ENCODE peak calls at places on chromosomes 1 and 21, in ten cellular contexts. X is IMR-90, W is small intestine, A is neuronal stem cell, I is upper lobe of right lung, B is pancreas, H is GM23248, P is colonic mucosa, Q is MM.1S, R is SJSA1. K is an unnamed sample.

GRCh38 chr1:40270152-40270834 is 12.3 kb downstream of the ZMPSTE24 start:
- DNase-seq in X (peak; percentile 17), W (no peak), A (no peak), I (no peak), B (no peak), H (peak; percentile 89), P (no peak), Q (no peak), R (no peak), K (no peak)

GRCh38 chr1:51957618-51958017 is 32.9 kb downstream of the RAB3B start:
- DNase-seq in X (no peak), W (peak; percentile 10), A (no peak), I (no peak), B (no peak), H (no peak), P (peak; percentile 24), Q (no peak), R (no peak), K (no peak)

GRCh38 chr1:110433803-110434202 is 17.1 kb upstream of the PROK1 start:
- DNase-seq in X (peak; percentile 20), W (no peak), A (peak; percentile 40), I (peak; percentile 89), B (no peak), H (peak; percentile 61), P (no peak), Q (peak; percentile 27), R (no peak), K (peak; percentile 84)

GRCh38 chr21:35026617-35027557 is 22.2 kb downstream of the RUNX1 start:
- DNase-seq in X (peak; percentile 48), W (peak; percentile 67), A (peak; percentile 21), I (peak; percentile 86), B (no peak), H (peak; percentile 18), P (peak; percentile 63), Q (peak; percentile 98), R (no peak), K (peak; percentile 60)

GRCh38 chr1:24237750-24238149 is 50.7 kb upstream of the IFNLR1 start:
- DNase-seq in X (no peak), W (no peak), A (no peak), I (no peak), B (no peak), H (no peak), P (no peak), Q (no peak), R (no peak), K (no peak)

GRCh38 chr1:216750031-216750627 is 26.9 kb upstream of the ESRRG start:
- DNase-seq in X (peak; percentile 69), W (peak; percentile 69), A (peak; percentile 46), I (no peak), B (no peak), H (peak; percentile 67), P (peak; percentile 20), Q (peak; percentile 66), R (no peak), K (no peak)

GRCh38 chr1:245991266-245991665 is 515.8 kb downstream of the SMYD3 start:
- DNase-seq in X (no peak), W (no peak), A (no peak), I (no peak), B (no peak), H (no peak), P (no peak), Q (no peak), R (no peak), K (no peak)

GRCh38 chr1:175968486-175969182 is 225.2 kb upstream of the TNR start:
- DNase-seq in X (peak; percentile 45), W (no peak), A (no peak), I (no peak), B (no peak), H (peak; percentile 58), P (no peak), Q (no peak), R (no peak), K (no peak)

GRCh38 chr1:5365751-5366150 is 626.5 kb downstream of the NPHP4 start:
- DNase-seq in X (no peak), W (no peak), A (no peak), I (no peak), B (no peak), H (no peak), P (no peak), Q (no peak), R (no peak), K (no peak)

GRCh38 chr21:45511007-45511406 is 31.2 kb downstream of the SLC19A1 start:
- DNase-seq in X (no peak), W (no peak), A (no peak), I (peak; percentile 40), B (peak; percentile 32), H (no peak), P (no peak), Q (no peak), R (no peak), K (peak; percentile 20)

GRCh38 chr1:2473198-2473597 is 2.9 kb upstream of the PLCH2 start:
- DNase-seq in X (no peak), W (no peak), A (no peak), I (no peak), B (no peak), H (no peak), P (no peak), Q (no peak), R (no peak), K (no peak)
- H3K27me3 ChIP-seq in X (peaks cover 44% of the 10 kb centered on the region), W (peaks cover 2% of the 10 kb centered on the region), A (peaks cover 83% of the 10 kb centered on the region), I (peaks cover 22% of the 10 kb centered on the region), B (no peaks in the 10 kb centered on the region), H (peaks cover 19% of the 10 kb centered on the region), P (no peaks in the 10 kb centered on the region), Q (peaks cover 98% of the 10 kb centered on the region), R (peaks cover 24% of the 10 kb centered on the region), K (no peaks in the 10 kb centered on the region)

GRCh38 chr1:44547837-44548236 is 126.4 kb downstream of the TMEM53 start:
- DNase-seq in X (no peak), W (no peak), A (no peak), I (no peak), B (no peak), H (no peak), P (no peak), Q (no peak), R (no peak), K (no peak)
- H3K27ac ChIP-seq in X (no peak overlapping the region), W (no peak overlapping the region), A (no peak overlapping the region), I (no peak overlapping the region), B (no peak overlapping the region), H (no peak overlapping the region), P (no peak overlapping the region), Q (no peak overlapping the region), R (no peak overlapping the region), K (no peak overlapping the region)

GRCh38 chr1:3563125-3563524 is 48.2 kb downstream of the MEGF6 start:
- DNase-seq in X (no peak), W (no peak), A (no peak), I (no peak), B (no peak), H (no peak), P (no peak), Q (no peak), R (no peak), K (no peak)

GRCh38 chr1:3560199-3560955 is 50.9 kb downstream of the MEGF6 start:
- DNase-seq in X (no peak), W (no peak), A (no peak), I (no peak), B (no peak), H (no peak), P (no peak), Q (no peak), R (no peak), K (no peak)

GRCh38 chr1:3560981-3561380 is 50.3 kb downstream of the MEGF6 start:
- DNase-seq in X (no peak), W (no peak), A (no peak), I (no peak), B (no peak), H (no peak), P (no peak), Q (no peak), R (no peak), K (no peak)

GRCh38 chr1:3562712-3563111 is 48.6 kb downstream of the MEGF6 start:
- DNase-seq in X (no peak), W (no peak), A (no peak), I (no peak), B (no peak), H (no peak), P (no peak), Q (no peak), R (no peak), K (no peak)

DNA sequence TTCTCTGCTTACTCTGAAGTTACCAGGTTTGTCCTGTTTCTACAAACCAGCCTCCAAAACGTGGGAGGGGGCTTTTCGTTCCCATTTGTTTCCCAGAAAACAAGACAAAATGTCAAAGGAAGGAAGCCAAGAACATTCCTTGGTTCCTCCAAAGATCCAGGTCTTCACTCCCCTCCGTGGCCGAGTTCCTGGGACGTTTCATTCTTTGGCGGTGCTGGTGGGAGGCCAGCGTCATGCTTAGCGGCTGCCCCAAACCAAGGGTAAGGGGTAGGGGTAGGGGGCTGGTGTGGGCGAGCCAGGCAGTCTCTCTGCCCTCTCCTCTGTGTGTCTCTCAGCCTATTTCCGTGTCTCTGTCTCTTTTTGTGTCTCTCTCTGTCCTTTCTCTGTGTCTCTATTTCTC is 49.5 kb downstream of the MEGF6 start:
- DNase-seq in X (no peak), W (no peak), A (no peak), I (no peak), B (no peak), H (no peak), P (no peak), Q (no peak), R (no peak), K (no peak)
- H3K27me3 ChIP-seq in X (peaks cover 24% of the 10 kb centered on the region), W (no peaks in the 10 kb centered on the region), A (no peaks in the 10 kb centered on the region), I (no peaks in the 10 kb centered on the region), B (no peaks in the 10 kb centered on the region), H (peaks cover 13% of the 10 kb centered on the region), P (no peaks in the 10 kb centered on the region), Q (peaks cover 98% of the 10 kb centered on the region), R (peaks cover 46% of the 10 kb centered on the region), K (no peaks in the 10 kb centered on the region)

GRCh38 chr1:83998599-83999315 is at the start of gene TTLL7:
- DNase-seq in X (peak; percentile 53), W (peak; percentile 56), A (peak; percentile 85), I (peak; percentile 89), B (peak; percentile 90), H (peak; percentile 80), P (peak; percentile 86), Q (peak; percentile 57), R (peak; percentile 81), K (peak; percentile 80)

GRCh38 chr1:83999316-83999819 is 436 bp upstream of the TTLL7 start:
- DNase-seq in X (peak; percentile 69), W (peak; percentile 49), A (no peak), I (peak; percentile 88), B (peak; percentile 85), H (peak; percentile 85), P (peak; percentile 82), Q (peak; percentile 68), R (peak; percentile 72), K (no peak)

GRCh38 chr1:83996621-83997020 is 2.3 kb downstream of the TTLL7 start:
- DNase-seq in X (peak; percentile 78), W (no peak), A (no peak), I (no peak), B (no peak), H (peak; percentile 55), P (no peak), Q (no peak), R (no peak), K (no peak)

GRCh38 chr1:83996175-83996574 is 2.8 kb downstream of the TTLL7 start:
- DNase-seq in X (peak; percentile 2), W (no peak), A (no peak), I (no peak), B (no peak), H (no peak), P (no peak), Q (no peak), R (no peak), K (no peak)

DNA sequence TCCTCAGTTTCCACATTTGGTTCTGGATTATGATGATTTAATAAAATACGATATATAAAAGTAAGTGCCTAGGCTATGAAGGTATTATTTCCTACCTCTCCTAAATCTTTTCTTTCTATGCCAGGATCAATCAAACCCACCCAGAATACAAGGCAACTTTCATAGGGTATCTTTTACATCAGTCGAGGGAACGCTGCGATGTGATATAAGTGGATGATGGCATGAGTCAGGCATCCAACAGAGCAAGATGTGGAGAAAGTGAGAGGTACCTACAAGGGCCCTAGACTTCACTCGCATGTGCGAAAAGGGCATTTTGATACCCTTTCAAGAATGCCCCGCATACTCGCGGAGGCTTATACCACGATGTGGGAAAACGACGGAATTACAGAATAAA is 730 bp downstream of the TTLL7 start:
- DNase-seq in X (peak; percentile 6), W (no peak), A (peak; percentile 3), I (no peak), B (no peak), H (no peak), P (no peak), Q (no peak), R (no peak), K (no peak)
- H3K27ac ChIP-seq in X (peak overlapping the region; percentile 16), W (no peak overlapping the region), A (no peak overlapping the region), I (peak overlapping the region; percentile 80), B (no peak overlapping the region), H (no peak overlapping the region), P (peak overlapping the region; percentile 21), Q (no peak overlapping the region), R (no peak overlapping the region), K (no peak overlapping the region)

K was measured in right lobe of liver.